ENCODE peak calls at places on chromosomes 5 and 9, in nine cellular contexts. One of them, this sample, is unnamed.

GRCh38 chr5:1101991-1102713 is 9.7 kb downstream of the SLC12A7 start:
- DNase-seq in GM12865: no peak
- DNase-seq in AG09309: no peak
- DNase-seq in HFF-Myc: no peak
- DNase-seq in colonic mucosa: no peak
- DNase-seq in kidney: peak
- DNase-seq in heart left ventricle: no peak
- DNase-seq in A549: no peak
- DNase-seq in stomach: no peak
- DNase-seq in this sample: no peak

GRCh38 chr9:82923410-82924242 is 139.3 kb downstream of the RASEF start:
- DNase-seq in AG09309: no peak
- DNase-seq in kidney: no peak
- DNase-seq in colonic mucosa: no peak
- DNase-seq in heart left ventricle: no peak
- DNase-seq in GM12865: no peak
- DNase-seq in A549: no peak
- DNase-seq in stomach: no peak
- DNase-seq in HFF-Myc: no peak
- DNase-seq in this sample: peak

GRCh38 chr5:64518784-64519183 is 13.0 kb downstream of the RGS7BP start:
- DNase-seq in heart left ventricle: no peak
- DNase-seq in GM12865: peak
- DNase-seq in kidney: no peak
- DNase-seq in colonic mucosa: no peak
- DNase-seq in stomach: no peak
- DNase-seq in AG09309: no peak
- DNase-seq in HFF-Myc: no peak
- DNase-seq in A549: no peak
- DNase-seq in this sample: no peak

GRCh38 chr5:100270323-100270771 is 264.8 kb upstream of the FAM174A start:
- DNase-seq in GM12865: no peak
- DNase-seq in colonic mucosa: no peak
- DNase-seq in AG09309: no peak
- DNase-seq in kidney: no peak
- DNase-seq in HFF-Myc: no peak
- DNase-seq in stomach: no peak
- DNase-seq in heart left ventricle: no peak
- DNase-seq in A549: no peak
- DNase-seq in this sample: peak

GRCh38 chr9:121776009-121776738 is 124.7 kb downstream of the DAB2IP start:
- DNase-seq in GM12865: no peak
- DNase-seq in stomach: no peak
- DNase-seq in HFF-Myc: no peak
- DNase-seq in A549: no peak
- DNase-seq in AG09309: no peak
- DNase-seq in colonic mucosa: no peak
- DNase-seq in heart left ventricle: peak
- DNase-seq in kidney: peak
- DNase-seq in this sample: no peak

GRCh38 chr9:23686257-23686656 is 139.8 kb downstream of the ELAVL2 start:
- DNase-seq in kidney: no peak
- DNase-seq in colonic mucosa: peak
- DNase-seq in stomach: no peak
- DNase-seq in AG09309: no peak
- DNase-seq in GM12865: no peak
- DNase-seq in HFF-Myc: no peak
- DNase-seq in A549: no peak
- DNase-seq in heart left ventricle: no peak
- DNase-seq in this sample: peak

GRCh38 chr9:90290716-90291485 is 351.7 kb downstream of the DIRAS2 start:
- DNase-seq in AG09309: no peak
- DNase-seq in GM12865: no peak
- DNase-seq in heart left ventricle: no peak
- DNase-seq in stomach: no peak
- DNase-seq in HFF-Myc: no peak
- DNase-seq in kidney: no peak
- DNase-seq in A549: no peak
- DNase-seq in colonic mucosa: no peak
- DNase-seq in this sample: peak

GRCh38 chr5:370311-370958 is 48.9 kb downstream of the AHRR start:
- DNase-seq in GM12865: no peak
- DNase-seq in kidney: peak
- DNase-seq in AG09309: no peak
- DNase-seq in stomach: peak
- DNase-seq in heart left ventricle: peak
- DNase-seq in A549: no peak
- DNase-seq in HFF-Myc: no peak
- DNase-seq in colonic mucosa: peak
- DNase-seq in this sample: no peak

GRCh38 chr9:123954921-123955320 is 25.0 kb upstream of the DENND1A start:
- DNase-seq in AG09309: no peak
- DNase-seq in A549: no peak
- DNase-seq in stomach: no peak
- DNase-seq in kidney: no peak
- DNase-seq in HFF-Myc: no peak
- DNase-seq in heart left ventricle: no peak
- DNase-seq in colonic mucosa: no peak
- DNase-seq in GM12865: no peak
- DNase-seq in this sample: no peak

GRCh38 chr9:123957168-123957721 is 27.3 kb upstream of the DENND1A start:
- DNase-seq in heart left ventricle: no peak
- DNase-seq in colonic mucosa: no peak
- DNase-seq in AG09309: no peak
- DNase-seq in GM12865: no peak
- DNase-seq in A549: no peak
- DNase-seq in kidney: no peak
- DNase-seq in stomach: no peak
- DNase-seq in HFF-Myc: no peak
- DNase-seq in this sample: no peak

GRCh38 chr9:123954518-123954917 is 24.6 kb upstream of the DENND1A start:
- DNase-seq in stomach: no peak
- DNase-seq in GM12865: no peak
- DNase-seq in HFF-Myc: no peak
- DNase-seq in kidney: no peak
- DNase-seq in heart left ventricle: no peak
- DNase-seq in AG09309: no peak
- DNase-seq in colonic mucosa: no peak
- DNase-seq in A549: no peak
- DNase-seq in this sample: no peak

GRCh38 chr9:123953601-123954011 is 23.7 kb upstream of the DENND1A start:
- DNase-seq in GM12865: peak
- DNase-seq in colonic mucosa: no peak
- DNase-seq in AG09309: no peak
- DNase-seq in HFF-Myc: no peak
- DNase-seq in A549: no peak
- DNase-seq in heart left ventricle: no peak
- DNase-seq in kidney: no peak
- DNase-seq in stomach: no peak
- DNase-seq in this sample: no peak

DNA sequence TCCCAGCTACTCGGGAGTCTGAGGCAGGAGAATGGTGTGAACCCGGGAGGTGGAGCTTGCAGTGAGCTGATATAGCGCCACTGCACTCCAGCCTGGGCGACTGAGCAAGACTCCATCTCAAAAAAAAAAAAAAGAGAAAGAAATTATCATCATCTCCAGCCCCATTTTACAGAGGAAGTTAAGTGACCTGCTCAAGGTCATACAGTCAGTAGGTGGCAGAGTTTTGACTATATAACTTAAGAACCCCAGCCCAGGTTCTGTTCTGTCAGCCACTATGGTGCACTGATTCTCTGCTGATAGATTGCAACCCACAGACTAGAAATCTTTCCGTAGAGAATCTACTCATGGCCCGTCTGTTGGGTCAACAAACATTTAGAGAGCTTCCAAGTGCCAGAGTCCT is 25.7 kb upstream of the DENND1A start:
- DNase-seq in stomach: no peak
- DNase-seq in heart left ventricle: no peak
- DNase-seq in HFF-Myc: no peak
- DNase-seq in A549: no peak
- DNase-seq in AG09309: no peak
- DNase-seq in colonic mucosa: no peak
- DNase-seq in kidney: no peak
- DNase-seq in GM12865: peak
- DNase-seq in this sample: no peak
- TF ChIP-seq CTCF in stomach: no peak
- TF ChIP-seq CTCF in heart left ventricle: no peak
- TF ChIP-seq CTCF in HFF-Myc: no peak
- TF ChIP-seq CTCF in A549: no peak
- TF ChIP-seq CTCF in AG09309: no peak
- TF ChIP-seq CTCF in colonic mucosa: no peak
- TF ChIP-seq CTCF in kidney: no peak
- TF ChIP-seq CTCF in GM12865: peak
- TF ChIP-seq CTCF in this sample: no peak

DNA sequence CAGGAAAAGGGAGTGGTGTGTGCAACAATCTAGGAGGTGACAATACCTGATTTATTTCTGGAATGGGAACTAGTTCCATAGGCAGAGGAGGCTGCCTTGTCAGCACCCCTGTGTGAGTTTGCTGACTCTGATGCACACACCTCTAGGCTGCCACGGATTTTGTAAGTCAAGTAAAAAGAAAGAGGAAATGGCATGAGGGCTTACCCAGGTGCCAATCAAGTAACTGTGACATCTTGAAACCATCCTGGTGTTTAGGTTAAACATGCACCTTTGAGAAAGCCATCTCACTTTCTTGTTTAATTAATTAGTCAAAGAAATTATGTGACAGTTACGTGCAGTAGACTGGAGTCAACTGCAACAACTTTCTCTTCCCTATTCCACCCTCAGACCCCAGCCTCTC is 32.3 kb upstream of the FAM81B start:
- DNase-seq in AG09309: no peak
- DNase-seq in kidney: no peak
- DNase-seq in heart left ventricle: no peak
- DNase-seq in GM12865: no peak
- DNase-seq in HFF-Myc: no peak
- DNase-seq in A549: no peak
- DNase-seq in stomach: no peak
- DNase-seq in colonic mucosa: no peak
- DNase-seq in this sample: no peak
- H3K4me3 ChIP-seq in AG09309: no peak
- H3K4me3 ChIP-seq in kidney: no peak
- H3K4me3 ChIP-seq in heart left ventricle: no peak
- H3K4me3 ChIP-seq in GM12865: no peak
- H3K4me3 ChIP-seq in HFF-Myc: no peak
- H3K4me3 ChIP-seq in A549: no peak
- H3K4me3 ChIP-seq in stomach: no peak
- H3K4me3 ChIP-seq in colonic mucosa: no peak
- H3K4me3 ChIP-seq in this sample: no peak

GRCh38 chr5:6286404-6286803 is 91.9 kb downstream of the MED10 start:
- DNase-seq in AG09309: no peak
- DNase-seq in heart left ventricle: no peak
- DNase-seq in kidney: no peak
- DNase-seq in colonic mucosa: no peak
- DNase-seq in HFF-Myc: no peak
- DNase-seq in A549: no peak
- DNase-seq in stomach: no peak
- DNase-seq in GM12865: no peak
- DNase-seq in this sample: no peak

GRCh38 chr5:6296524-6296923 is 81.8 kb downstream of the MED10 start:
- DNase-seq in colonic mucosa: no peak
- DNase-seq in HFF-Myc: no peak
- DNase-seq in AG09309: no peak
- DNase-seq in heart left ventricle: no peak
- DNase-seq in GM12865: no peak
- DNase-seq in kidney: no peak
- DNase-seq in stomach: no peak
- DNase-seq in A549: no peak
- DNase-seq in this sample: no peak

GRCh38 chr5:6287136-6287535 is 91.2 kb downstream of the MED10 start:
- DNase-seq in kidney: no peak
- DNase-seq in colonic mucosa: no peak
- DNase-seq in stomach: no peak
- DNase-seq in A549: no peak
- DNase-seq in AG09309: no peak
- DNase-seq in GM12865: no peak
- DNase-seq in heart left ventricle: no peak
- DNase-seq in HFF-Myc: no peak
- DNase-seq in this sample: no peak

GRCh38 chr5:6291961-6292360 is 86.4 kb downstream of the MED10 start:
- DNase-seq in colonic mucosa: no peak
- DNase-seq in GM12865: peak
- DNase-seq in A549: peak
- DNase-seq in stomach: no peak
- DNase-seq in HFF-Myc: no peak
- DNase-seq in AG09309: no peak
- DNase-seq in heart left ventricle: no peak
- DNase-seq in kidney: no peak
- DNase-seq in this sample: no peak
- TF ChIP-seq CTCF in colonic mucosa: no peak
- TF ChIP-seq CTCF in GM12865: peak
- TF ChIP-seq CTCF in A549: no peak
- TF ChIP-seq CTCF in stomach: no peak
- TF ChIP-seq CTCF in HFF-Myc: no peak
- TF ChIP-seq CTCF in AG09309: peak
- TF ChIP-seq CTCF in heart left ventricle: peak
- TF ChIP-seq CTCF in kidney: no peak
- TF ChIP-seq CTCF in this sample: peak

GRCh38 chr5:140671472-140672210 is 1.7 kb downstream of the DND1 start:
- DNase-seq in stomach: no peak
- DNase-seq in kidney: no peak
- DNase-seq in GM12865: no peak
- DNase-seq in heart left ventricle: no peak
- DNase-seq in HFF-Myc: no peak
- DNase-seq in AG09309: no peak
- DNase-seq in A549: no peak
- DNase-seq in colonic mucosa: no peak
- DNase-seq in this sample: no peak

GRCh38 chr5:140673187-140673976 is at the start of gene DND1:
- DNase-seq in A549: no peak
- DNase-seq in stomach: no peak
- DNase-seq in GM12865: no peak
- DNase-seq in kidney: peak
- DNase-seq in AG09309: no peak
- DNase-seq in heart left ventricle: no peak
- DNase-seq in HFF-Myc: no peak
- DNase-seq in colonic mucosa: no peak
- DNase-seq in this sample: no peak

GRCh38 chr5:140674211-140674610 is 835 bp upstream of the DND1 start:
- DNase-seq in heart left ventricle: no peak
- DNase-seq in kidney: no peak
- DNase-seq in GM12865: no peak
- DNase-seq in HFF-Myc: no peak
- DNase-seq in colonic mucosa: no peak
- DNase-seq in AG09309: no peak
- DNase-seq in A549: no peak
- DNase-seq in stomach: no peak
- DNase-seq in this sample: no peak

GRCh38 chr5:140674629-140675028 is 1.3 kb upstream of the DND1 start:
- DNase-seq in colonic mucosa: no peak
- DNase-seq in GM12865: no peak
- DNase-seq in stomach: no peak
- DNase-seq in A549: no peak
- DNase-seq in heart left ventricle: no peak
- DNase-seq in AG09309: no peak
- DNase-seq in HFF-Myc: no peak
- DNase-seq in kidney: no peak
- DNase-seq in this sample: no peak

DNA sequence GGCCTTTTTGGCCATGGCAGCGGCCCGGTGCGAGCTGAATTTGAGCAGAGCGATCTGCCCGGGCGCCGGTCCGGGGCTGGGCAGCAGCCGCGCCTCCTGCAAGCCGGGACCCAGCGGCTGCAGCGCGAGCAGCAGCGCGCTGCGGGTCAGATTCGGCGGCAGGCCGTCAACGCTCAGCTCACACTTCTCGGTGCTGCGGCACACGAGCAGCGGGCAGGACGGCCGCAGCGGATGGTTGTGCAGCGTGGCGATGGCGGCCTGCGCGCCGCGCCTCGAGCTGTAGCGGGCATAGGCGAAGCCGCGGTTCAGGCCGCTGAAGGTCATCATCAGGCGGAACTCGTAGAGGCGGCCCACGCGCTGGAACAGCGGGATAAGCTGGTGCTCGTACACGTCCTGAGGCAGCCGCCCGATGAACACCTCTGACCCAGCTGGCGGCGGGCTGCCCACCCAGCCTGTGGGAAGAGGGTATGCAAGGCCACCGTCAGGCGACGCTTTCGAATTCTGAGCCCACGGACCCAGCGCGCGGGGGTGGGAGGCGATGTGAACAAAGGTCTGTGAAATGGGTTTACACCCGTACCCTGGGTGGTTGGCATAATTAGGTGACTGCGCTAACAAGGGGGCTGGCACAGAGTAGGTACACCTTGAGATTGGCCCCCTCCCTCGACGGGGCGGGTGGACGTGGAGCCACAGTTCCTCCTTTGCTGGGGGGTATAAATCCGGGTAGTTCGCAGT is 755 bp downstream of the DND1 start:
- DNase-seq in stomach: no peak
- DNase-seq in kidney: peak
- DNase-seq in colonic mucosa: no peak
- DNase-seq in HFF-Myc: no peak
- DNase-seq in AG09309: no peak
- DNase-seq in GM12865: no peak
- DNase-seq in A549: no peak
- DNase-seq in heart left ventricle: no peak
- DNase-seq in this sample: no peak
- H3K4me3 ChIP-seq in stomach: no peak
- H3K4me3 ChIP-seq in kidney: no peak
- H3K4me3 ChIP-seq in colonic mucosa: no peak
- H3K4me3 ChIP-seq in HFF-Myc: no peak
- H3K4me3 ChIP-seq in AG09309: no peak
- H3K4me3 ChIP-seq in GM12865: no peak
- H3K4me3 ChIP-seq in A549: no peak
- H3K4me3 ChIP-seq in heart left ventricle: no peak
- H3K4me3 ChIP-seq in this sample: no peak

This sample was measured in astrocyte of the cerebellum.